ENCODE peak calls at places on chromosomes 11 and 22, in four cellular contexts. G is ovary, W is pancreas, Z is heart left ventricle. J is an unnamed sample.
A peak's percentile ranks its signal among the peaks of the same experiment; 100 is the strongest.

GRCh38 chr22:28893810-28894209 is 10.4 kb downstream of the ZNRF3 start:
- DNase-seq in G (no peak), Z (no peak), W (no peak), J (no peak)

GRCh38 chr22:32562396-32562795 is 87.8 kb downstream of the FBXO7 start:
- DNase-seq in Z (no peak), G (no peak), W (no peak), J (no peak)

GRCh38 chr22:19606332-19607197 is 82.4 kb upstream of the CLDN5 start:
- DNase-seq in W (no peak), Z (no peak), G (no peak), J (no peak)

GRCh38 chr22:25282671-25283561 is 63.5 kb downstream of the CRYBB2 start:
- DNase-seq in G (no peak), W (peak; percentile 59), Z (no peak), J (no peak)

GRCh38 chr11:132278801-132279574 is 908.6 kb downstream of the NTM start:
- DNase-seq in W (no peak), Z (no peak), G (no peak), J (no peak)

GRCh38 chr11:134486106-134486505 is 74.1 kb upstream of the B3GAT1 start:
- DNase-seq in G (no peak), W (no peak), Z (no peak), J (no peak)

GRCh38 chr22:37279469-37279868 is 2.8 kb upstream of the CYTH4 start:
- DNase-seq in Z (no peak), G (no peak), W (no peak), J (no peak)

GRCh38 chr11:34890812-34891211 is 25.4 kb downstream of the APIP start:
- DNase-seq in Z (no peak), G (no peak), W (no peak), J (no peak)

GRCh38 chr11:124746621-124747243 is 5.3 kb downstream of the VSIG2 start:
- DNase-seq in Z (peak; percentile 76), W (peak; percentile 89), G (no peak), J (peak; percentile 88)

GRCh38 chr11:28966951-28967350 is 858.8 kb downstream of the METTL15 start:
- DNase-seq in G (no peak), Z (no peak), W (no peak), J (no peak)

GRCh38 chr22:42316988-42317387 is 46.5 kb upstream of the TCF20 start:
- DNase-seq in W (no peak), Z (peak; percentile 39), G (no peak), J (peak; percentile 83)

GRCh38 chr11:128302425-128303186 is 284.8 kb downstream of the ETS1 start:
- DNase-seq in G (no peak), W (no peak), Z (no peak), J (no peak)

GRCh38 chr22:19291218-19291579 is 320 bp downstream of the CLTCL1 start:
- DNase-seq in W (peak; percentile 73), G (peak; percentile 54), Z (peak; percentile 46), J (peak; percentile 79)

GRCh38 chr11:77236901-77237300 is 64.6 kb downstream of the GDPD4 start:
- DNase-seq in G (no peak), W (no peak), Z (no peak), J (no peak)

GRCh38 chr22:30968015-30968923 is at the start of gene MORC2:
- DNase-seq in Z (peak; percentile 66), W (no peak), G (peak; percentile 65), J (peak; percentile 84)

DNA sequence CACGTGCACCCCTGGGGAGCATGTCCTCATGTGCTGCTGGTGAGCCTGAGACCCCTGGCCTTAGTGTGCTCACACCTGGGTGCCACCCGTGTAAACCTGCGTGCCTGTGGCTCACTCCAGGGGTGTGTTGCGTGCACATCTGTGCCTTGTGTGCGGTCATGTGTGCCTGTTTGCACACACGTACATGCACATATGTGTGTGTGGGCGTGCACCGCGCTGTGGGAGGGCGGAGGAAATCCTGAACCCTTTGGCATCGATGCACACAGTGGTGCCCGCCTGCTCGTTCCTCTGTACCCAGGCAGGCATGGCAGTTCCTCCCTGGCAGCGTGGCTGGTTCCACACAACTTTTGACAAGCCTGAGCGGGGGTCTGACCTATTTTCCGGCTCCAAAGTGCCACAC is 1181.9 kb downstream of the BRD1 start:
- DNase-seq in W (no peak), G (no peak), Z (no peak), J (peak; percentile 36)
- H3K27ac ChIP-seq in W (no peak overlapping the region), G (no peak overlapping the region), Z (no peak overlapping the region), J (no peak overlapping the region)

GRCh38 chr22:27874756-27875155 is 44.3 kb downstream of the PITPNB start:
- DNase-seq in Z (no peak), W (no peak), G (no peak), J (no peak)

GRCh38 chr22:27876684-27877083 is 42.4 kb downstream of the PITPNB start:
- DNase-seq in G (no peak), Z (no peak), W (no peak), J (no peak)

GRCh38 chr22:27875951-27876350 is 43.1 kb downstream of the PITPNB start:
- DNase-seq in Z (no peak), W (no peak), G (no peak), J (no peak)

GRCh38 chr22:27879923-27880322 is 39.1 kb downstream of the PITPNB start:
- DNase-seq in W (no peak), Z (no peak), G (no peak), J (no peak)

GRCh38 chr22:27877501-27877900 is 41.6 kb downstream of the PITPNB start:
- DNase-seq in G (no peak), W (no peak), Z (no peak), J (no peak)
- H3K4me3 ChIP-seq in G (no peak overlapping the region), W (no peak overlapping the region), Z (no peak overlapping the region), J (no peak overlapping the region)

GRCh38 chr11:44889266-44889665 is 61.4 kb downstream of the TP53I11 start:
- DNase-seq in W (no peak), Z (no peak), G (no peak), J (no peak)

GRCh38 chr11:44893250-44894216 is 57.1 kb downstream of the TP53I11 start:
- DNase-seq in W (no peak), G (peak; percentile 57), Z (no peak), J (peak; percentile 75)

GRCh38 chr11:44894217-44894617 is 56.5 kb downstream of the TP53I11 start:
- DNase-seq in G (peak; percentile 74), W (peak; percentile 74), Z (peak; percentile 83), J (peak; percentile 90)

GRCh38 chr11:44887598-44887997 is 63.1 kb downstream of the TP53I11 start:
- DNase-seq in Z (no peak), G (no peak), W (no peak), J (no peak)

DNA sequence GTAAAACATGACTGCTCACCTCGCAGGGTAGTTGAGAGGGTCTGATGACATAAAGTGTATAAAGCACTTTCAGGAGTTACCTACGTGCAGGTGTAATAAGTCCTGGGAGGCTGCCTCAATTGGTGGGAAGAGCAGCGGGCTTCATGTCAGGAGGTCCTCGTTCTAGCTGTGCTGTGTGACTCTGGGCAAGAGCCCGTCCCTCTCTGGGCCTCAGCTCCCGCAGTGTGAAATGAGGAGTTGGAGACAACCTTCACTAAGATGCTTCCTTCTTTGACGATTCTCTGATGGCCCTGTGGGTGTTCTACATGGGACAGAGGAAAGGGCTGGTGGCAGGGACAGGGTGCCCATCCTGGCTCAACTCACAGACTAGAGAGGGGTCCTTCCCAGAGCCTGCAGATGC is 57.8 kb downstream of the TP53I11 start:
- DNase-seq in W (no peak), G (no peak), Z (no peak), J (no peak)
- H3K4me1 ChIP-seq in W (no peaks in the 10 kb centered on the region), G (peaks cover 9% of the 10 kb centered on the region), Z (peaks cover 18% of the 10 kb centered on the region), J (peaks cover 10% of the 10 kb centered on the region)

DNA sequence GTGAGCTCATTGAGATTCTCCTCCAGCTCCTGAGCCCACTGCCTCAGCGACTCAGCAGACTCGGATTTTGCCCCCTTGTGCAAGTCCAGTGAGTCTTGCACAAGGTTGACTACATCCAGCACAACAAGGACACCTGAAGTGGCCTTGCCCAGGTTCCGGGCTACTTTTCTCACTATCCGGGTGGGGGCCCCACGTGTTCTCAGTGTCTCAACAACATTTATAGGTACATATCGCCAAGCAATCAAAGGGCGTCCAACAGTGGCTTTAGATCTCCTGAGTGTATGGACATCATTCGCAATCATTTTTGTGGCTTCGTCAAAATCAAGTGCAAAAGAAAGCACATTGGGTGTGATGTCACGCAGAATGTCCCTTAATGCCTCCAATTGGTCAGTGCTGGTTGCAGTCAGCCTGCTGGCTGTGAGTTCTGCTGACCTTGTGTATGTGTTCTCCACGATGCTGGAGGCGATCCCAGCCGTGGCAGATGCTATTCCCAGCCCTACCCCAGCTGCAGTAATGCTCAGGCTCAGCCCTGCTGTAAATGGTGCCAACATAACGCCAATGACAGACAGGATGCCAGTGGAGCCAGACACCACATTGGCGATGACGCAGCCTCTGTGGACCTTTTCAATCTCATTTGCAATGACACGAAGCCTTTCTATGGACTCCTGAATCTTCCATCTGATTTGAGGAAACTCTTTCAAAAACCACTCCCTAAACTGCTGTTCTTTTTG is 10.3 kb downstream of the APOL4 start:
- DNase-seq in W (no peak), Z (peak; percentile 92), G (peak; percentile 69), J (peak; percentile 92)
- H3K27ac ChIP-seq in W (no peak overlapping the region), Z (peak overlapping the region; percentile 54), G (no peak overlapping the region), J (peak overlapping the region; percentile 57)

DNA sequence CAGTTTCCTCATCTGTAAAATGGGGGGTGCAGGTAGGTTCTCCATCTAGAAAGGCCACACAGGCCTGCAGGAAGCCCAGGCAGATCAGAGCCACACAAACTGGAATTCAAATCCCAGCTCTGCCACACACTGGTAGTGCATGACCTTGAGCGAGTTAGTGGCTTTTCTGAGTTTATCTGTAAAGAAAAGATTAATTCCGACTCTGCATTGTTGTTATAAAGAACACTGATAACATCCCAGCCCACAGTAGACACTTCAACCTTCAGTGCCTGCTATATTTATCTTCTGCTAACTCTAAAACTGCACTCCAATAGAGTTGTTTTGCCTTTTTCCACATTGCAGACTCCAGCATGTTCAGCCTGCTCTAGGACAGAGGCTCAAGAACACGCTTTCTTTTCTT is 134.0 kb downstream of the PLEKHA7 start:
- DNase-seq in G (no peak), Z (no peak), W (no peak), J (no peak)
- H3K4me3 ChIP-seq in G (no peak overlapping the region), Z (no peak overlapping the region), W (no peak overlapping the region), J (peak overlapping the region; percentile 18)

GRCh38 chr22:35835998-35836691 is 118.5 kb downstream of the APOL5 start:
- DNase-seq in G (peak; percentile 45), W (no peak), Z (peak; percentile 69), J (no peak)
- H3K4me1 ChIP-seq in G (peaks cover 10% of the 10 kb centered on the region), W (peaks cover 25% of the 10 kb centered on the region), Z (peaks cover 27% of the 10 kb centered on the region), J (peaks cover 8% of the 10 kb centered on the region)

GRCh38 chr22:39173050-39173706 is 20.7 kb upstream of the CBX7 start:
- DNase-seq in W (no peak), G (no peak), Z (no peak), J (no peak)
- H3K27ac ChIP-seq in W (peak overlapping the region; percentile 64), G (no peak overlapping the region), Z (peak overlapping the region; percentile 77), J (peak overlapping the region; percentile 37)

GRCh38 chr11:65607614-65608426 is 6.2 kb downstream of the MAP3K11 start:
- DNase-seq in Z (peak; percentile 29), W (no peak), G (no peak), J (no peak)
- H3K4me3 ChIP-seq in Z (peak overlapping the region; percentile 49), W (no peak overlapping the region), G (peak overlapping the region; percentile 36), J (no peak overlapping the region)